ENCODE peak calls at places on chromosomes 11 and 22, in eight cellular contexts. T, D, S, U, P, E, O and G are unnamed samples.

GRCh38 chr11:70429428-70429705 is 31.0 kb downstream of the CTTN start:
- DNase-seq in E (no peak), D (no peak), S (no peak), P (no peak), T (no peak), O (no peak), U (no peak), G (no peak)

GRCh38 chr22:19222242-19223005 is 43.9 kb upstream of the SLC25A1 start:
- DNase-seq in U (no peak), T (no peak), D (no peak), O (no peak), E (no peak), S (no peak), P (no peak), G (no peak)

GRCh38 chr22:39292561-39293074 is 26.8 kb downstream of the RPL3 start:
- DNase-seq in D (no peak), P (peak; percentile 76), U (peak; percentile 91), T (peak; percentile 77), O (peak; percentile 47), S (no peak), E (no peak), G (peak; percentile 98)

GRCh38 chr22:31630331-31631329 is 31.4 kb downstream of the PISD start:
- DNase-seq in D (peak; percentile 72), S (peak; percentile 88), O (peak; percentile 95), U (peak; percentile 89), T (peak; percentile 87), E (peak; percentile 96), P (peak; percentile 90), G (peak; percentile 99)

GRCh38 chr22:42180349-42180842 is 49.8 kb upstream of the CYP2D6 start:
- DNase-seq in E (no peak), O (no peak), T (no peak), U (no peak), S (no peak), P (no peak), D (no peak), G (no peak)

GRCh38 chr11:99513368-99513767 is 492.6 kb downstream of the CNTN5 start:
- DNase-seq in U (no peak), P (no peak), S (no peak), O (no peak), D (no peak), E (no peak), T (no peak), G (no peak)

GRCh38 chr11:11568651-11569229 is 53.1 kb downstream of the GALNT18 start:
- DNase-seq in E (no peak), O (no peak), U (peak; percentile 6), P (no peak), S (no peak), T (no peak), D (no peak), G (no peak)

GRCh38 chr11:5596611-5597201 is at the start of gene TRIM6:
- DNase-seq in U (peak; percentile 59), O (peak; percentile 86), S (peak; percentile 65), P (peak; percentile 74), E (no peak), T (peak; percentile 79), D (no peak), G (peak; percentile 83)

GRCh38 chr11:15970506-15971214 is 385.7 kb downstream of the SOX6 start:
- DNase-seq in O (no peak), E (no peak), T (no peak), U (no peak), D (no peak), S (no peak), P (no peak), G (no peak)

GRCh38 chr11:60193687-60194433 is 11.0 kb upstream of the MS4A6A start:
- DNase-seq in D (peak; percentile 78), S (peak; percentile 89), U (peak; percentile 74), E (peak; percentile 88), O (peak; percentile 87), T (peak; percentile 72), P (peak; percentile 73), G (peak; percentile 79)
- H3K4me2 ChIP-seq in D (peak overlapping the region; percentile 6), S (no peak overlapping the region), U (no peak overlapping the region), E (no peak overlapping the region), O (no peak overlapping the region), T (no peak overlapping the region), P (no peak overlapping the region), G (no peak overlapping the region)

DNA sequence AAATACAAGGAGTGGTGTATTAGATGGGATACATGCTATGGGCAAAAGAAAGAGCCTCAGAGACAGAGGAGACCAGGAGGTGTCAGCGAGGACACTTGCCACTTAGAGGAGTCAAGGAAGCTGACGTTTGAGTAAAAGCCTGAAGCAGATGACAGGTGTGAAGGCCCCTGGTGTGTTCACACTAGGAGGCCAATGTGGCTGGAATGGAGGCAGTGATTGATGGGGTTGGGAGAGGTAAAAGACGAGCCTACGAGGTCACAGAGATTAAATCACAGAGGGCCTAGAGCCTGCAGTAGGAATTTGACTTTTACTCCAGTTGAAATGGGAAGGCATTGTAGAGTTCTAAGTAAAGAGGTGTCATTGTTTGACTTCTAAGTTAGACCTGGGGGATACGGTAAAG is 12.0 kb upstream of the GDPD5 start:
- DNase-seq in E (no peak), S (no peak), U (no peak), O (no peak), T (no peak), D (no peak), P (no peak), G (no peak)
- H2AFZ ChIP-seq in E (peak overlapping the region; percentile 72), S (no peak overlapping the region), U (no peak overlapping the region), O (no peak overlapping the region), T (no peak overlapping the region), D (no peak overlapping the region), P (no peak overlapping the region), G (no peak overlapping the region)

GRCh38 chr11:79768343-79768742 is 327.5 kb upstream of the TENM4 start:
- DNase-seq in U (no peak), E (peak; percentile 52), S (no peak), P (no peak), T (no peak), D (no peak), O (no peak), G (peak; percentile 32)
- H3K27ac ChIP-seq in U (no peak overlapping the region), E (no peak overlapping the region), S (no peak overlapping the region), P (no peak overlapping the region), T (no peak overlapping the region), D (no peak overlapping the region), O (no peak overlapping the region), G (no peak overlapping the region)

GRCh38 chr22:37417264-37417663 is 10.0 kb downstream of the ELFN2 start:
- DNase-seq in U (no peak), D (no peak), P (no peak), O (no peak), S (no peak), T (no peak), E (no peak), G (no peak)
- H3K4me2 ChIP-seq in U (no peak overlapping the region), D (no peak overlapping the region), P (no peak overlapping the region), O (no peak overlapping the region), S (no peak overlapping the region), T (peak overlapping the region; percentile 20), E (no peak overlapping the region), G (no peak overlapping the region)

DNA sequence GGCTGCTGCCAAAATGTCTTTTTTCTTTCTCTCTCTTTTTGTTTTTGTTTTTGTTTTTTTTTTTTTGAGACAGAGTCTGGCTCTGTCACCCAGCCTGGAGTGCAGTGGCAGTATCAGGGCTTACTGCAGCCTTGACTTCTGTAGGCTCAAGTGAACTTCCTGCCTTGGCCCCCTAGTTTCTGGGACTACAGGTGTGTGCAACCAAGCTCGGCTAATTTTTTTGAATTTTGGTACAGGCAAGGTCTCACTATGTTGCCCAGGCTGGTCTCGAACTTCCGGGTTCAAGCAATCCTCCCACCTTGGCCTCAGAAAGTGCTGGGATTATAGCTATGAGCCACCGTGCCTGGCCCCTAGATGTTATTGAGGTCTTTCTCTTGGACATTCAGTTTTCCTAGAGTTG is 2.2 kb upstream of the DDX10 start:
- DNase-seq in O (no peak), S (no peak), D (no peak), E (peak; percentile 67), P (no peak), T (no peak), U (no peak), G (no peak)
- H2AFZ ChIP-seq in O (no peak overlapping the region), S (no peak overlapping the region), D (no peak overlapping the region), E (peak overlapping the region; percentile 49), P (no peak overlapping the region), T (no peak overlapping the region), U (no peak overlapping the region), G (no peak overlapping the region)

GRCh38 chr11:104402812-104403521 is 239.0 kb upstream of the PDGFD start:
- DNase-seq in U (no peak), D (no peak), E (no peak), P (peak; percentile 39), T (peak; percentile 59), S (no peak), O (peak; percentile 33), G (no peak)
- H3K27ac ChIP-seq in U (peak overlapping the region; percentile 68), D (no peak overlapping the region), E (no peak overlapping the region), P (peak overlapping the region; percentile 8), T (peak overlapping the region; percentile 68), S (no peak overlapping the region), O (peak overlapping the region; percentile 75), G (no peak overlapping the region)

DNA sequence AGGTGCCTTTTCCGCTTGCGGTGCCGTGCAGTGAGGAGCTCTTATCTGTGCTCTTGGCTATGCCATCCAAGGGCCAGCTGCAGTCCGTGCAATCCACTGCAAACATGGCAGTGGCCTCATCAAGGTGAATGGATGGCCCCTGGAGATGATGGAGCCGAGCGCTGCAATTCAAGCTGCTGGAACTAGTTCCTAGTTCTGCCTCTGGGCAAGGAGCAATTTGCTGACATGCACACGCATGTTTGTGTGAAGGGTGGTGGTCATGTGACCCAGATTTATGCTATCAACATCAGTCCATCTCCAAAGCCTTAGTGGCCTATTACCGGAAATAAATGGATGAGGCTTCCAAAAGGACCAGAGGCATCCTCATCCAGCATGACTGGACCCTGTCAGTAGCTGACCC is 3.1 kb upstream of the EHD1 start:
- DNase-seq in P (no peak), T (no peak), S (no peak), D (no peak), U (no peak), E (no peak), O (no peak), G (no peak)
- H3K4me2 ChIP-seq in P (no peak overlapping the region), T (no peak overlapping the region), S (no peak overlapping the region), D (no peak overlapping the region), U (no peak overlapping the region), E (no peak overlapping the region), O (no peak overlapping the region), G (no peak overlapping the region)

DNA sequence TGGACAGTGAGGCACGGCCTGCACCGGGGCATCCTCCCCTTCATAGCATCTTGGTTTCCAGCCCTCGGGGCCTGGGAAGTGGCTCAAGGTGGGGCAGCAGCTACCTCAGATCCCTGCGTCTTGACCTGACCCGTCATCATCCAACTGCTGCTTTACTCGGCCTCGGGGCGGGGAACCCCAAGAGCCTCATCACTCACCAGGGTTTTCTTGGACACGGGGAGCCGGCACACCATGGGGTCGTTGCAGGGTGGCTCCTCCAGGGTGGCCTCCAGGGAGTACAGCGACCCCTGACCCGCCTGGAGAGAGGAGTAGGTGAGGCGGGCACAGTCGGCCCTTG is 651 bp downstream of the CTSF start:
- DNase-seq in O (no peak), U (no peak), S (no peak), D (no peak), E (no peak), P (no peak), T (no peak), G (peak; percentile 86)
- H2AFZ ChIP-seq in O (peak overlapping the region; percentile 66), U (no peak overlapping the region), S (no peak overlapping the region), D (peak overlapping the region; percentile 31), E (no peak overlapping the region), P (no peak overlapping the region), T (no peak overlapping the region), G (no peak overlapping the region)

DNA sequence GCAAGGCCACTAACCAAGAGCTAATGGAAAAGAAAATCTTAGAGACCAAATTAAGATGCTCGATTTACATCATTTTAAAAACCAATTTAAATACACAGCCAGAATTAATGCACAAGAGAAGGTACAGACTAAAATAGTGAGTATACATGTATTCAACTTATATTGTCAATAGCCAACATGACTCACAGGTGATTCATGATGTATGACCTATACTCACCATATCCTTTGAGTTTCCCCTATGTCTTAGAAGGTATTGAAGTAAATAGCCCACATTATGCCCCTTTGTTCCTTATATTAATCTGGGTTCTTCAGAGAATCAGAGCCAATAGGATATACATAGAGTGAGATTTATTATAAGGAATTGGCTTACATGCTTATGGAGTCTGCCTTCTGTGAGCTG is 97.5 kb upstream of the ANO3 start:
- DNase-seq in U (no peak), E (no peak), O (no peak), T (no peak), P (no peak), D (no peak), S (no peak), G (no peak)
- H3K27ac ChIP-seq in U (no peak overlapping the region), E (no peak overlapping the region), O (no peak overlapping the region), T (no peak overlapping the region), P (no peak overlapping the region), D (no peak overlapping the region), S (no peak overlapping the region), G (no peak overlapping the region)